ENCODE peak calls at places on chromosomes 1 and 21, in ten cellular contexts. K is stimulated activated CD8-positive, alpha-beta memory T cell treated with anti-CD3 and anti-CD28 coated beads, Interleukin-15, amount 100 ng/mL, for 24 hours; P is tibial nerve; M is immature natural killer cell; F is Peyer's patch; Z is HTR-8/SVneo; C is NCI-H1105; W is activated T-helper 1 cell treated with anti-CD3 and anti-CD28 coated beads, Interleukin-2, amount 50 U/mL, for 16 hours; H is C1 segment of cervical spinal cord; G is kidney epithelial cell. A is an unnamed sample.

GRCh38 chr21:33384851-33385331 is 18.3 kb upstream of the IFNGR2 start:
- DNase-seq in F (peak; percentile 63), K (no peak), Z (no peak), W (no peak), M (peak; percentile 90), P (no peak), C (no peak), G (peak; percentile 59), H (no peak), A (no peak)

GRCh38 chr1:212987702-212988322 is 27.9 kb downstream of the ANGEL2 start:
- DNase-seq in F (no peak), K (no peak), M (no peak), H (no peak), P (no peak), Z (no peak), C (no peak), W (no peak), G (no peak), A (no peak)

GRCh38 chr1:167427843-167428242 is 90.5 kb downstream of the CD247 start:
- DNase-seq in W (no peak), Z (no peak), G (no peak), P (no peak), K (no peak), F (no peak), M (no peak), H (no peak), C (no peak), A (no peak)

GRCh38 chr21:41663805-41664788 is 102.8 kb downstream of the RIPK4 start:
- DNase-seq in Z (no peak), H (no peak), P (no peak), C (no peak), M (no peak), F (peak; percentile 91), W (no peak), K (no peak), G (no peak), A (no peak)

GRCh38 chr1:107262472-107263286 is 121.8 kb downstream of the NTNG1 start:
- DNase-seq in M (no peak), F (no peak), K (no peak), H (no peak), W (no peak), C (no peak), Z (no peak), G (no peak), P (no peak), A (no peak)

GRCh38 chr1:247390116-247390791 is 25.7 kb upstream of the NLRP3 start:
- DNase-seq in M (peak; percentile 77), F (peak; percentile 95), W (peak; percentile 64), K (peak; percentile 45), Z (peak; percentile 84), H (peak; percentile 62), G (peak; percentile 28), P (peak; percentile 60), C (peak; percentile 36), A (peak; percentile 89)

GRCh38 chr1:236338096-236338495 is 56.0 kb upstream of the EDARADD start:
- DNase-seq in W (no peak), P (no peak), C (no peak), K (no peak), F (no peak), H (no peak), G (no peak), Z (peak; percentile 37), M (no peak), A (peak; percentile 8)

GRCh38 chr1:117501275-117501674 is 104.6 kb upstream of the TENT5C start:
- DNase-seq in W (no peak), C (no peak), Z (no peak), P (no peak), G (no peak), K (no peak), H (no peak), F (no peak), M (no peak), A (peak; percentile 4)

GRCh38 chr1:247332901-247333361 is 1.3 kb upstream of the ZNF496 start:
- DNase-seq in P (peak; percentile 22), H (peak; percentile 11), M (no peak), C (no peak), G (peak; percentile 12), W (no peak), F (peak; percentile 58), K (no peak), Z (no peak), A (peak; percentile 34)

GRCh38 chr1:203038217-203038741 is 12.0 kb downstream of the PPFIA4 start:
- DNase-seq in F (no peak), W (no peak), Z (peak; percentile 41), G (peak; percentile 82), C (no peak), M (no peak), K (no peak), P (no peak), H (peak; percentile 57), A (peak; percentile 91)

GRCh38 chr21:35606578-35606977 is 453.7 kb downstream of the SETD4 start:
- DNase-seq in M (no peak), G (no peak), Z (no peak), C (no peak), W (no peak), P (no peak), F (no peak), K (no peak), H (no peak), A (no peak)